ENCODE peak calls at places on chromosomes 3 and 15, in seven cellular contexts. V is testis, A is progenitor cell of endocrine pancreas, H is hepatic stellate cell, F is amniotic stem cell, L is NCI-H226, K is WTC11. U is an unnamed sample.

GRCh38 chr15:60507596-60508424 is 28.9 kb upstream of the ICE2 start:
- DNase-seq in V (peak; percentile 55), A (peak; percentile 27), H (peak; percentile 45), F (no peak), L (peak; percentile 25), K (no peak), U (peak; percentile 48)

GRCh38 chr3:141336672-141337522 is 31.4 kb upstream of the ZBTB38 start:
- DNase-seq in V (no peak), A (no peak), H (no peak), F (peak; percentile 17), L (peak; percentile 67), K (no peak), U (no peak)

GRCh38 chr15:52438047-52438446 is 90.6 kb downstream of the MYO5A start:
- DNase-seq in V (no peak), A (no peak), H (no peak), F (no peak), L (peak; percentile 62), K (no peak), U (no peak)

GRCh38 chr15:66911131-66911700 is 154.2 kb upstream of the SMAD3 start:
- DNase-seq in V (no peak), A (no peak), H (no peak), F (no peak), L (no peak), K (no peak), U (peak; percentile 29)

GRCh38 chr15:39657714-39658113 is 76.8 kb downstream of the THBS1 start:
- DNase-seq in V (no peak), A (no peak), H (peak; percentile 34), F (no peak), L (peak; percentile 49), K (no peak), U (no peak)

GRCh38 chr3:18376682-18377081 is 48.5 kb downstream of the SATB1 start:
- DNase-seq in V (no peak), A (no peak), H (no peak), F (no peak), L (no peak), K (no peak), U (no peak)

GRCh38 chr15:76964157-76964556 is 30.8 kb upstream of the PSTPIP1 start:
- DNase-seq in V (no peak), A (no peak), H (no peak), F (no peak), L (no peak), K (no peak), U (no peak)

GRCh38 chr15:58535337-58535736 is 103.5 kb downstream of the LIPC start:
- DNase-seq in V (no peak), A (no peak), H (no peak), F (no peak), L (no peak), K (no peak), U (no peak)

GRCh38 chr3:132380979-132381944 is 36.0 kb upstream of the DNAJC13 start:
- DNase-seq in V (no peak), A (no peak), H (no peak), F (no peak), L (no peak), K (no peak), U (peak; percentile 41)

GRCh38 chr3:127887321-127887720 is 27.7 kb upstream of the KBTBD12 start:
- DNase-seq in V (no peak), A (no peak), H (no peak), F (no peak), L (peak; percentile 15), K (no peak), U (no peak)

GRCh38 chr3:119469378-119470189 is 821 bp downstream of the POGLUT1 start:
- DNase-seq in V (no peak), A (no peak), H (peak; percentile 21), F (no peak), L (peak; percentile 20), K (no peak), U (no peak)

GRCh38 chr3:99250272-99250671 is 348.8 kb upstream of the DCBLD2 start:
- DNase-seq in V (no peak), A (no peak), H (no peak), F (peak; percentile 38), L (no peak), K (no peak), U (no peak)

GRCh38 chr3:44104043-44104442 is 137.6 kb upstream of the TOPAZ1 start:
- DNase-seq in V (no peak), A (no peak), H (no peak), F (no peak), L (no peak), K (no peak), U (no peak)

U was measured in upper lobe of left lung.